ENCODE peak calls at places on chromosomes 5 and 9, in ten cellular contexts. R is uterus; D is AG10803; J is mammary epithelial cell; O is fibroblast of pulmonary artery; A is kidney; M is cardiac fibroblast; W is endothelial cell; V is CD4-positive, alpha-beta T cell; G is WERI-Rb-1. Z is an unnamed sample.

GRCh38 chr5:122099060-122099790 is 21.2 kb upstream of the LOX start:
- DNase-seq in R (no peak), D (peak; percentile 62), J (peak; percentile 85), O (peak; percentile 71), A (no peak), M (peak; percentile 67), W (no peak), V (no peak), G (no peak), Z (no peak)

GRCh38 chr9:16257604-16258003 is 612.9 kb downstream of the BNC2 start:
- DNase-seq in R (no peak), D (no peak), J (no peak), O (peak; percentile 45), A (no peak), M (no peak), W (peak; percentile 18), V (no peak), G (no peak), Z (no peak)

GRCh38 chr5:144394036-144394435 is 223.4 kb downstream of the KCTD16 start:
- DNase-seq in R (no peak), D (no peak), J (no peak), O (no peak), A (no peak), M (no peak), W (no peak), V (no peak), G (no peak), Z (no peak)

GRCh38 chr9:91376239-91376638 is 14.5 kb upstream of the AUH start:
- DNase-seq in R (no peak), D (peak; percentile 79), J (no peak), O (no peak), A (no peak), M (peak; percentile 49), W (no peak), V (no peak), G (no peak), Z (no peak)

GRCh38 chr5:143758750-143759149 is 53.2 kb upstream of the HMHB1 start:
- DNase-seq in R (no peak), D (peak; percentile 91), J (no peak), O (peak; percentile 46), A (no peak), M (peak; percentile 61), W (no peak), V (no peak), G (no peak), Z (peak; percentile 45)

GRCh38 chr9:25681270-25681669 is 3.0 kb upstream of the TUSC1 start:
- DNase-seq in R (no peak), D (peak; percentile 53), J (peak; percentile 22), O (peak; percentile 81), A (no peak), M (peak; percentile 78), W (no peak), V (no peak), G (no peak), Z (no peak)

GRCh38 chr9:77514886-77515711 is 133.0 kb downstream of the GNA14 start:
- DNase-seq in R (peak; percentile 27), D (peak; percentile 88), J (peak; percentile 5), O (peak; percentile 84), A (no peak), M (peak; percentile 80), W (peak; percentile 19), V (no peak), G (no peak), Z (no peak)

GRCh38 chr9:137615387-137615871 is 3.4 kb upstream of the EHMT1 start:
- DNase-seq in R (no peak), D (no peak), J (no peak), O (no peak), A (peak; percentile 75), M (no peak), W (no peak), V (no peak), G (no peak), Z (no peak)

GRCh38 chr5:6401410-6401809 is 23.1 kb upstream of the MED10 start:
- DNase-seq in R (no peak), D (no peak), J (peak; percentile 37), O (no peak), A (no peak), M (no peak), W (no peak), V (no peak), G (no peak), Z (no peak)

GRCh38 chr9:108468364-108468763 is 387.4 kb downstream of the ACTL7B start:
- DNase-seq in R (no peak), D (no peak), J (peak; percentile 49), O (peak; percentile 51), A (no peak), M (peak; percentile 34), W (peak; percentile 56), V (no peak), G (peak; percentile 75), Z (peak; percentile 8)

DNA sequence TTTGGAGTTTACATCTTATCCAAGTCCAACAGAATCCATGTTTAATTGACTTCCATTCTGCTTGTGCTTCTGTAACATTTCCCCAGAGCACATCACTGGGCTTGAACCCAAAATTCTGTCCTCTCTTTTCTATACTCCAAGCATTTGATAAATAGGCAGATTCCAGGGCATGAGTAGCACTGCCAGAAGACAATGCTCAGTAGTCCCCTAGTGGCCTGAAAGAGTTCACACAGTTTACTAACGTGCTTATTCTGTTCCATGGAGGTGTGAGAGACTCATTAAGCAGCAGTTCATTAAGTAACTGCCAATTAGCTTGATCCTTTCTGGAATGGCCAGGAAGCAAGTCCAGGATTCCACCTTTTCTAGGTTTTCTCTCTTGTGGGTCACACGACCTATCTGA is 9.4 kb upstream of the GABRA6 start:
- DNase-seq in R (no peak), D (no peak), J (no peak), O (no peak), A (no peak), M (no peak), W (no peak), V (no peak), G (no peak), Z (peak; percentile 11)
- TF ChIP-seq CTCF in R (no peak), D (no peak), J (peak; percentile 66), O (no peak), A (peak; percentile 21), M (peak; percentile 7), W (peak; percentile 67), V (no peak), G (peak; percentile 59), Z (peak; percentile 6)

GRCh38 chr9:69785757-69786156 is 25.9 kb upstream of the PTAR1 start:
- DNase-seq in R (no peak), D (peak; percentile 33), J (peak; percentile 16), O (peak; percentile 53), A (no peak), M (peak; percentile 42), W (no peak), V (no peak), G (no peak), Z (no peak)
- TF ChIP-seq CTCF in R (no peak), D (peak; percentile 51), J (peak; percentile 35), O (peak; percentile 40), A (peak; percentile 14), M (peak; percentile 36), W (no peak), V (no peak), G (no peak), Z (no peak)

GRCh38 chr5:102583663-102584062 is 84.9 kb upstream of the SLCO6A1 start:
- DNase-seq in R (no peak), D (peak; percentile 29), J (no peak), O (peak; percentile 44), A (no peak), M (peak; percentile 35), W (no peak), V (no peak), G (peak; percentile 13), Z (no peak)
- TF ChIP-seq CTCF in R (peak; percentile 19), D (peak; percentile 33), J (peak; percentile 36), O (peak; percentile 25), A (no peak), M (peak; percentile 11), W (peak; percentile 71), V (peak; percentile 55), G (no peak), Z (no peak)

GRCh38 chr5:133421394-133421793 is 190.9 kb downstream of the FSTL4 start:
- DNase-seq in R (no peak), D (no peak), J (no peak), O (peak; percentile 26), A (no peak), M (peak; percentile 18), W (peak; percentile 72), V (no peak), G (peak; percentile 38), Z (no peak)
- TF ChIP-seq CTCF in R (no peak), D (peak; percentile 25), J (no peak), O (peak; percentile 49), A (peak; percentile 43), M (peak; percentile 14), W (peak; percentile 55), V (no peak), G (peak; percentile 44), Z (peak; percentile 12)

Z was measured in GM20000.